ENCODE peak calls at places on chromosomes 7 and 10, in six cellular contexts. One of them, this sample, is unnamed.

GRCh38 chr10:101561068-101561915 is 26.8 kb downstream of the POLL start:
- DNase-seq in colonic mucosa: no peak
- DNase-seq in kidney epithelial cell: no peak
- DNase-seq in dorsolateral prefrontal cortex: no peak
- DNase-seq in heart right ventricle: no peak
- DNase-seq in WERI-Rb-1: no peak
- DNase-seq in this sample: no peak

GRCh38 chr7:141053626-141054025 is 20.2 kb upstream of the TMEM178B start:
- DNase-seq in colonic mucosa: no peak
- DNase-seq in kidney epithelial cell: no peak
- DNase-seq in dorsolateral prefrontal cortex: no peak
- DNase-seq in heart right ventricle: no peak
- DNase-seq in WERI-Rb-1: no peak
- DNase-seq in this sample: no peak

GRCh38 chr10:70093335-70093944 is 39.2 kb downstream of the AIFM2 start:
- DNase-seq in colonic mucosa: no peak
- DNase-seq in kidney epithelial cell: no peak
- DNase-seq in dorsolateral prefrontal cortex: no peak
- DNase-seq in heart right ventricle: no peak
- DNase-seq in WERI-Rb-1: no peak
- DNase-seq in this sample: no peak

GRCh38 chr7:44309271-44310091 is 15.9 kb downstream of the CAMK2B start:
- DNase-seq in colonic mucosa: peak; percentile 38
- DNase-seq in kidney epithelial cell: no peak
- DNase-seq in dorsolateral prefrontal cortex: no peak
- DNase-seq in heart right ventricle: peak; percentile 73
- DNase-seq in WERI-Rb-1: no peak
- DNase-seq in this sample: peak; percentile 71

GRCh38 chr7:114922151-114922651 is 307 bp downstream of the MDFIC start:
- DNase-seq in colonic mucosa: peak; percentile 57
- DNase-seq in kidney epithelial cell: no peak
- DNase-seq in dorsolateral prefrontal cortex: no peak
- DNase-seq in heart right ventricle: peak; percentile 77
- DNase-seq in WERI-Rb-1: peak; percentile 48
- DNase-seq in this sample: peak; percentile 74

GRCh38 chr7:122602800-122603199 is 96.1 kb downstream of the RNF133 start:
- DNase-seq in colonic mucosa: no peak
- DNase-seq in kidney epithelial cell: no peak
- DNase-seq in dorsolateral prefrontal cortex: no peak
- DNase-seq in heart right ventricle: no peak
- DNase-seq in WERI-Rb-1: no peak
- DNase-seq in this sample: no peak

GRCh38 chr7:127256326-127256725 is 3.6 kb upstream of the GRM8 start:
- DNase-seq in colonic mucosa: no peak
- DNase-seq in kidney epithelial cell: no peak
- DNase-seq in dorsolateral prefrontal cortex: no peak
- DNase-seq in heart right ventricle: no peak
- DNase-seq in WERI-Rb-1: no peak
- DNase-seq in this sample: no peak

GRCh38 chr10:81848931-81849330 is 26.1 kb upstream of the NRG3 start:
- DNase-seq in colonic mucosa: no peak
- DNase-seq in kidney epithelial cell: no peak
- DNase-seq in dorsolateral prefrontal cortex: no peak
- DNase-seq in heart right ventricle: no peak
- DNase-seq in WERI-Rb-1: no peak
- DNase-seq in this sample: no peak

GRCh38 chr7:91852263-91852741 is 28.2 kb downstream of the MTERF1 start:
- DNase-seq in colonic mucosa: no peak
- DNase-seq in kidney epithelial cell: no peak
- DNase-seq in dorsolateral prefrontal cortex: no peak
- DNase-seq in heart right ventricle: no peak
- DNase-seq in WERI-Rb-1: no peak
- DNase-seq in this sample: peak; percentile 45

GRCh38 chr10:126459878-126460481 is 71.7 kb upstream of the ADAM12 start:
- DNase-seq in colonic mucosa: no peak
- DNase-seq in kidney epithelial cell: peak; percentile 91
- DNase-seq in dorsolateral prefrontal cortex: no peak
- DNase-seq in heart right ventricle: no peak
- DNase-seq in WERI-Rb-1: no peak
- DNase-seq in this sample: peak; percentile 81

GRCh38 chr10:80487422-80487785 is 33.3 kb downstream of the TSPAN14 start:
- DNase-seq in colonic mucosa: no peak
- DNase-seq in kidney epithelial cell: no peak
- DNase-seq in dorsolateral prefrontal cortex: no peak
- DNase-seq in heart right ventricle: no peak
- DNase-seq in WERI-Rb-1: no peak
- DNase-seq in this sample: no peak
- H3K4me3 ChIP-seq in colonic mucosa: no peak overlapping the region
- H3K4me3 ChIP-seq in kidney epithelial cell: no peak overlapping the region
- H3K4me3 ChIP-seq in dorsolateral prefrontal cortex: no peak overlapping the region
- H3K4me3 ChIP-seq in heart right ventricle: no peak overlapping the region
- H3K4me3 ChIP-seq in WERI-Rb-1: no peak overlapping the region
- H3K4me3 ChIP-seq in this sample: no peak overlapping the region

GRCh38 chr10:125146791-125147604 is 13.4 kb downstream of the CTBP2 start:
- DNase-seq in colonic mucosa: peak; percentile 45
- DNase-seq in kidney epithelial cell: peak; percentile 81
- DNase-seq in dorsolateral prefrontal cortex: no peak
- DNase-seq in heart right ventricle: no peak
- DNase-seq in WERI-Rb-1: no peak
- DNase-seq in this sample: peak; percentile 87
- TF ChIP-seq CTCF in colonic mucosa: no peak
- TF ChIP-seq CTCF in kidney epithelial cell: peak; percentile 5
- TF ChIP-seq CTCF in dorsolateral prefrontal cortex: no peak
- TF ChIP-seq CTCF in heart right ventricle: no peak
- TF ChIP-seq CTCF in WERI-Rb-1: no peak
- TF ChIP-seq CTCF in this sample: no peak

DNA sequence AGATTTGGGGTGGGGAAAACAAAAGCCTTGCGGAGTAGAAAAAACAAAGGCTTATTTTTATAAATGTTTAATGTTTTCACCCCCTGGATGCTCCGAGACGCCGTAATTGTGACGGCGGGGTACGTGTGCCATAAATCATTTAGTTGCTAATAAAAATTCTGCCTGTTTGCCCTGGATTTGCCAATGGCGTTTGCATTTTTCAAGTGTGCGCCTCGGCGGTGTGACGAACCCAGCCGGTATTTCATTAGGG is 2.5 kb upstream of the TNRC18 start:
- DNase-seq in colonic mucosa: no peak
- DNase-seq in kidney epithelial cell: no peak
- DNase-seq in dorsolateral prefrontal cortex: no peak
- DNase-seq in heart right ventricle: no peak
- DNase-seq in WERI-Rb-1: no peak
- DNase-seq in this sample: no peak
- H3K4me3 ChIP-seq in colonic mucosa: peak overlapping the region; percentile 62
- H3K4me3 ChIP-seq in kidney epithelial cell: peak overlapping the region; percentile 69
- H3K4me3 ChIP-seq in dorsolateral prefrontal cortex: peak overlapping the region; percentile 94
- H3K4me3 ChIP-seq in heart right ventricle: peak overlapping the region; percentile 86
- H3K4me3 ChIP-seq in WERI-Rb-1: peak overlapping the region; percentile 72
- H3K4me3 ChIP-seq in this sample: peak overlapping the region; percentile 93

DNA sequence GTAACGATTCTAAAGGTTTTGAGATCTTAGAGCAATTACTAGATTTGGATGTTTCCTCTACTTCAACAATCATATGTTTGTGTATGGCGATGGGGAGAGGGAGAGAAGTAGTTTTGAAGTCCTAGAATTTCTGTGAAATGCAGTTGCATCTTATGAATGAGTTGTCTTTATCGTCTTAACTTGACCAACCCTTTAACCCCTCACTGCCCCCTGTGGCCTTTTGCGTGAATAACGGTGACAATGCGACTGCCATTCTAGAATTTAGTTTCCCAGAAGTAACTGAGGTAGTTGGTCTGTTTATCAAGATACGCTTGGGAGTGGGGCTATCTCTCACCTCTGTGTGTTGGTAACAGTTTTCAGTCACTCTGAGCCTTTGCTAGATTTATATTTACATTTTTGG is 204.6 kb downstream of the HDAC9 start:
- DNase-seq in colonic mucosa: no peak
- DNase-seq in kidney epithelial cell: no peak
- DNase-seq in dorsolateral prefrontal cortex: no peak
- DNase-seq in heart right ventricle: no peak
- DNase-seq in WERI-Rb-1: peak; percentile 23
- DNase-seq in this sample: no peak
- TF ChIP-seq CTCF in colonic mucosa: no peak
- TF ChIP-seq CTCF in kidney epithelial cell: no peak
- TF ChIP-seq CTCF in dorsolateral prefrontal cortex: no peak
- TF ChIP-seq CTCF in heart right ventricle: no peak
- TF ChIP-seq CTCF in WERI-Rb-1: peak; percentile 35
- TF ChIP-seq CTCF in this sample: no peak

GRCh38 chr7:1225462-1226154 is 7.1 kb upstream of the UNCX start:
- DNase-seq in colonic mucosa: peak; percentile 24
- DNase-seq in kidney epithelial cell: no peak
- DNase-seq in dorsolateral prefrontal cortex: no peak
- DNase-seq in heart right ventricle: no peak
- DNase-seq in WERI-Rb-1: no peak
- DNase-seq in this sample: peak; percentile 32
- H3K4me3 ChIP-seq in colonic mucosa: no peak overlapping the region
- H3K4me3 ChIP-seq in kidney epithelial cell: no peak overlapping the region
- H3K4me3 ChIP-seq in dorsolateral prefrontal cortex: no peak overlapping the region
- H3K4me3 ChIP-seq in heart right ventricle: no peak overlapping the region
- H3K4me3 ChIP-seq in WERI-Rb-1: peak overlapping the region; percentile 41
- H3K4me3 ChIP-seq in this sample: no peak overlapping the region

DNA sequence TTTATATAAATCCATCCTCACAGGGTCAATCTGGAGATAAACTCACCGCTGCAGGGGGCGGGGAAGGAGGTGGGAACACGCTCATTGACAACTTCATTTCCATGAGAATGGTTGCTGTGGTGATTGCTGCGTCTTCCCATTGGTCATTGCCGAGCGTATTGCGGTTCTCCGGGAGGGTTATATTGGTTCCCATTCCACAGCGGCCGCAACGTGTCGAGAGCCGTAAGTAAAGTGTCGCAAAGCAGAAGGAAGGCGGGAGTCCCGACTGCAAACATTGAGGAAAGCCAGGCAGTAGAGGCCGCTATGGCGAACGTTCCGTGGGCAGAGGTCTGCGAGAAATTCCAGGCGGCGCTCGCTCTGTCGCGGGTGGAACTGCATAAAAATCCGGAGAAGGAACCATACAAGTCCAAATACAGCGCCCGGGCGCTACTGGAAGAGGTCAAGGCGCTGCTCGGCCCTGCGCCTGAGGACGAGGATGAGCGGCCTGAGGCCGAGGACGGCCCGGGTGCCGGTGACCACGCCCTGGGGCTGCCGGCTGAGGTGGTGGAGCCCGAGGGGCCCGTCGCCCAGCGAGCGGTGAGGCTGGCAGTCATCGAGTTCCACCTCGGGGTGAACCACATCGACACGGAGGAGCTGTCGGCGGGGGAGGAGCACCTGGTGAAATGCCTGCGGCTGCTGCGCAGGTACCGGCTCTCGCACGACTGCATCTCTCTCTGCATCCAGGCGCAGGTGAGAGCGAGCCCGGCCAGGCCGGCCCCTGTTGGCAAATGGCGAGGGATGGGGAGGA is at the start of gene KIFBP:
- DNase-seq in colonic mucosa: peak; percentile 97
- DNase-seq in kidney epithelial cell: peak; percentile 95
- DNase-seq in dorsolateral prefrontal cortex: peak; percentile 98
- DNase-seq in heart right ventricle: peak; percentile 84
- DNase-seq in WERI-Rb-1: peak; percentile 96
- DNase-seq in this sample: peak; percentile 98
- TF ChIP-seq CTCF in colonic mucosa: peak; percentile 22
- TF ChIP-seq CTCF in kidney epithelial cell: peak; percentile 58
- TF ChIP-seq CTCF in dorsolateral prefrontal cortex: peak; percentile 71
- TF ChIP-seq CTCF in heart right ventricle: peak; percentile 28
- TF ChIP-seq CTCF in WERI-Rb-1: peak; percentile 66
- TF ChIP-seq CTCF in this sample: peak; percentile 62

DNA sequence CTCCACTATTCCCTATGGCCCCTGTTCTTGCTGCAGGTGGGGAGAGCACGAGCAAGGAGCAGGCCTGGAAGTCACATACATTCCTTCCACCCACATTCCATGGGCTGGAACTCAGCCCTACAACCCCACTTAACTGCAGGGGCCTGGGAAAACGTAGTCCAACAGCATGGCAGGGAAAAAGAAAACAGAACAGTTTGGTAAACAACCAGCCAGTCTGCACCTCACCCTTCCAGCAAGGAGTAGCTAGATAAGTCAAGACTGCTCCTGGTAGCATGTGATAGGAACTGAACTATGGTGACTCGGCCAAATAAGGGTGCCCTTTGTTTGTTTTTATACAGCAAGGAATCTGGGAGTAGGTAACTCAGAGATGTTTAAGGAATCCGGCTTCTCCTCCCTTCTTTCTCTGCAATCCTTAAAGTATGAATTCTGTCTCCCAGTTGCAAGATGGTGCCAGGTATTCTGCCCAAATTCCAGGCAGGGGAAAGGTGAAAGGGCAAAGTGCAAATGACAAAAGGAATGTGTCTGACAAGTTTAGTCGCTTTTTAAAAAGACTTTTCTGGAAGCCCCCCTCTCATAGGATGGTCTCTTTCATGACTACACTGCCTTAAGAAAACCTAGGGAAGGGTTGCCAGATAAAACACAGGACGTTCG is 311.7 kb upstream of the NEBL start:
- DNase-seq in colonic mucosa: no peak
- DNase-seq in kidney epithelial cell: no peak
- DNase-seq in dorsolateral prefrontal cortex: no peak
- DNase-seq in heart right ventricle: no peak
- DNase-seq in WERI-Rb-1: no peak
- DNase-seq in this sample: no peak
- H3K4me3 ChIP-seq in colonic mucosa: no peak overlapping the region
- H3K4me3 ChIP-seq in kidney epithelial cell: no peak overlapping the region
- H3K4me3 ChIP-seq in dorsolateral prefrontal cortex: no peak overlapping the region
- H3K4me3 ChIP-seq in heart right ventricle: no peak overlapping the region
- H3K4me3 ChIP-seq in WERI-Rb-1: no peak overlapping the region
- H3K4me3 ChIP-seq in this sample: no peak overlapping the region

GRCh38 chr7:120334475-120334874 is 61.5 kb downstream of the KCND2 start:
- DNase-seq in colonic mucosa: no peak
- DNase-seq in kidney epithelial cell: no peak
- DNase-seq in dorsolateral prefrontal cortex: no peak
- DNase-seq in heart right ventricle: no peak
- DNase-seq in WERI-Rb-1: no peak
- DNase-seq in this sample: no peak

GRCh38 chr7:120332433-120332832 is 59.5 kb downstream of the KCND2 start:
- DNase-seq in colonic mucosa: no peak
- DNase-seq in kidney epithelial cell: no peak
- DNase-seq in dorsolateral prefrontal cortex: no peak
- DNase-seq in heart right ventricle: no peak
- DNase-seq in WERI-Rb-1: no peak
- DNase-seq in this sample: no peak

DNA sequence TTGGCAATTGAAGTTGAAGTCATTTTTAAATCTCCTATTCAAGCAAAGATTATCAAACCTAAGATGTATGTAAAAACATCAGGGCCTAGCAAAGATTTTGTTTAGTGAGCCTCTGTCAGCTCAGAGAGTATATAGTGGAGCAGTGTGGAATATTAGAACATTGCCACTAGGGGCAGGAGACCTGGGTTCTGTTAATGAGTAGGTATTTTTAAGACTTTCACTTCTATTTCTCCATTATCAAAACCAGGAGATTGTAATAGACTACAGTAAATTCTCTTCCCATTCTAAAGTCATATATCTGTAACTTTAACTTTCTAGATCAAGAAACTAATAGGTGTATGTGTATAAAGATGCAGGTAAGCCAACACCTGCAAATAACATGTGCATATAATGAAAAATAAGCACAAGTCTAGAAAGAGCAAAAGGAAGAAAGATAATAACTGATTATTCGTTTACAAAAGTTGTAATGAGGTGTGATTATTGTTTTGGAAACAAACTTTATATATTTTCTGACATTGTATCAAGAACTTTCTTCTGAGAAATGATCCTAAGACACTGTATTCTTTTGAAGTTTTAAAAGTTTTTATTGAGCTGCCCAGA is 64.4 kb downstream of the KCND2 start:
- DNase-seq in colonic mucosa: no peak
- DNase-seq in kidney epithelial cell: no peak
- DNase-seq in dorsolateral prefrontal cortex: no peak
- DNase-seq in heart right ventricle: no peak
- DNase-seq in WERI-Rb-1: no peak
- DNase-seq in this sample: peak; percentile 28
- TF ChIP-seq CTCF in colonic mucosa: peak; percentile 15
- TF ChIP-seq CTCF in kidney epithelial cell: peak; percentile 69
- TF ChIP-seq CTCF in dorsolateral prefrontal cortex: no peak
- TF ChIP-seq CTCF in heart right ventricle: no peak
- TF ChIP-seq CTCF in WERI-Rb-1: peak; percentile 47
- TF ChIP-seq CTCF in this sample: peak; percentile 58

This sample was measured in cardiac fibroblast.